ENCODE peak calls at places on chromosomes 13 and 19, in eight cellular contexts. P is Right ventricle myocardium superior, X is left cardiac atrium, C is ovary, F is T-helper 17 cell, Q is Peyer's patch, I is H1, Z is T-helper 2 cell. E is an unnamed sample.

GRCh38 chr13:91172160-91172559 is 175.3 kb upstream of the MIR17HG start:
- DNase-seq in Z (no peak), C (no peak), X (no peak), Q (no peak), F (no peak), P (no peak), I (no peak), E (no peak)

GRCh38 chr19:8196271-8196908 is 12.8 kb upstream of the CERS4 start:
- DNase-seq in X (no peak), Z (no peak), P (no peak), Q (peak; percentile 58), F (no peak), I (no peak), C (no peak), E (no peak)

GRCh38 chr13:107170270-107170931 is 602.5 kb upstream of the ARGLU1 start:
- DNase-seq in I (no peak), Z (no peak), F (no peak), X (no peak), Q (no peak), P (no peak), C (no peak), E (no peak)

GRCh38 chr13:48978942-48979601 is 3.4 kb downstream of the FNDC3A start:
- DNase-seq in X (no peak), C (no peak), I (no peak), F (no peak), Q (no peak), P (no peak), Z (no peak), E (no peak)

GRCh38 chr13:50676602-50677001 is 166.9 kb downstream of the DLEU7 start:
- DNase-seq in Q (no peak), F (no peak), I (no peak), C (no peak), X (no peak), P (no peak), Z (no peak), E (no peak)

GRCh38 chr19:51690359-51691121 is 2.6 kb upstream of the SPACA6 start:
- DNase-seq in Z (peak; percentile 43), C (peak; percentile 90), P (peak; percentile 80), X (peak; percentile 75), Q (peak; percentile 62), F (peak; percentile 77), I (no peak), E (peak; percentile 66)

GRCh38 chr13:38602261-38602660 is 84.6 kb upstream of the FREM2 start:
- DNase-seq in X (no peak), I (no peak), Z (no peak), C (no peak), F (no peak), Q (no peak), P (no peak), E (no peak)

GRCh38 chr19:7083076-7083956 is 13.8 kb downstream of the ZNF557 start:
- DNase-seq in Z (no peak), X (no peak), P (no peak), F (no peak), I (no peak), C (no peak), Q (no peak), E (no peak)

GRCh38 chr13:73201601-73202000 is 142.8 kb downstream of the KLF5 start:
- DNase-seq in P (no peak), I (no peak), Z (no peak), C (no peak), F (no peak), X (no peak), Q (no peak), E (no peak)